ENCODE peak calls at places on chromosomes 13 and 19, in four cellular contexts. Y is SK-N-SH, T is K562, P is HepG2. S is an unnamed sample.
A peak's percentile ranks its signal among the peaks of the same experiment; 100 is the strongest.

GRCh38 chr13:95624020-95624419 is 20.5 kb downstream of the DZIP1 start:
- DNase-seq in Y (peak; percentile 52), T (peak; percentile 27), P (peak; percentile 29), S (peak; percentile 51)

GRCh38 chr13:80618777-80619176 is 277.9 kb upstream of the SPRY2 start:
- DNase-seq in Y (no peak), T (no peak), P (no peak), S (no peak)

GRCh38 chr13:105139380-105140285 is 1395.8 kb downstream of the EFNB2 start:
- DNase-seq in Y (no peak), T (no peak), P (peak; percentile 13), S (peak; percentile 66)

GRCh38 chr13:36193151-36193855 is 21.1 kb downstream of the SOHLH2 start:
- DNase-seq in Y (no peak), T (no peak), P (no peak), S (no peak)

GRCh38 chr13:76385606-76386005 is 500.6 kb downstream of the KCTD12 start:
- DNase-seq in Y (no peak), T (no peak), P (no peak), S (no peak)

GRCh38 chr13:102903659-102904407 is 58.0 kb downstream of the ERCC5 start:
- DNase-seq in Y (peak; percentile 28), T (peak; percentile 7), P (no peak), S (no peak)

GRCh38 chr13:113559061-113559460 is 25.5 kb upstream of the TFDP1 start:
- DNase-seq in Y (no peak), T (no peak), P (no peak), S (no peak)

GRCh38 chr19:15379996-15380647 is 535 bp upstream of the AKAP8 start:
- DNase-seq in Y (no peak), T (peak; percentile 68), P (peak; percentile 48), S (peak; percentile 48)

GRCh38 chr19:9060559-9061340 is 26.1 kb upstream of the OR1M1 start:
- DNase-seq in Y (no peak), T (peak; percentile 25), P (no peak), S (no peak)

GRCh38 chr19:15529774-15530372 is 21.5 kb downstream of the CYP4F22 start:
- DNase-seq in Y (no peak), T (no peak), P (no peak), S (no peak)

GRCh38 chr13:104773775-104774174 is 1707.6 kb upstream of the SLC10A2 start:
- DNase-seq in Y (peak; percentile 11), T (no peak), P (peak; percentile 8), S (peak; percentile 12)

GRCh38 chr13:76939215-76939614 is 9.1 kb upstream of the ACOD1 start:
- DNase-seq in Y (no peak), T (no peak), P (no peak), S (no peak)

GRCh38 chr19:49020342-49020741 is 3.5 kb upstream of the LHB start:
- DNase-seq in Y (no peak), T (no peak), P (no peak), S (no peak)

GRCh38 chr19:8084152-8084551 is 31.6 kb downstream of the CCL25 start:
- DNase-seq in Y (no peak), T (no peak), P (no peak), S (no peak)

GRCh38 chr13:42333613-42334328 is 61.8 kb downstream of the AKAP11 start:
- DNase-seq in Y (no peak), T (peak; percentile 11), P (peak; percentile 16), S (no peak)

DNA sequence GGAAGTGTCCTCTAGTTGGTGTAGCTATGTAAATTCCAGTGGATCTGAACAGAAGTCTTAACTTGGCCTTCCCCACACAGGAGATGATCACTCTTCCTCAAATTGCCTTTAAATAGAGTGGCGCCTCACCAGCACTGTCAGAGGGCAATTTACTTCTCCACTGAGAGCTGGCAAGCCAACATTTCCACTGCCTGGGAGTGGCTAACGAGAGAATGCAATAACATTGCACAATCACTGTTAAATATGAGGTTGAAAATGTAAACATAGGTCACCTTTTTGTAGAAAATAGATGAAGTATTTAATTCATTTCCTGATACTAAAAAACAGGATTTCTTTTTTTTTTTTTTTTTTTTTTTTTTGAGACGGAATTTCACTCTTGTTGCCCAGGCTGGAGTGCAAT is 55.4 kb upstream of the UBL3 start:
- DNase-seq in Y (no peak), T (no peak), P (peak; percentile 24), S (peak; percentile 93)
- TF ChIP-seq GABPA in Y (no peak), T (no peak), P (no peak), S (no peak)

GRCh38 chr13:110305001-110305400 is 2.0 kb downstream of the COL4A1 start:
- DNase-seq in Y (peak; percentile 55), T (no peak), P (no peak), S (no peak)
- H3K27me3 ChIP-seq in Y (no peaks in the 10 kb centered on the region), T (peaks cover 4% of the 10 kb centered on the region), P (peaks cover 57% of the 10 kb centered on the region), S (peaks cover 84% of the 10 kb centered on the region)

DNA sequence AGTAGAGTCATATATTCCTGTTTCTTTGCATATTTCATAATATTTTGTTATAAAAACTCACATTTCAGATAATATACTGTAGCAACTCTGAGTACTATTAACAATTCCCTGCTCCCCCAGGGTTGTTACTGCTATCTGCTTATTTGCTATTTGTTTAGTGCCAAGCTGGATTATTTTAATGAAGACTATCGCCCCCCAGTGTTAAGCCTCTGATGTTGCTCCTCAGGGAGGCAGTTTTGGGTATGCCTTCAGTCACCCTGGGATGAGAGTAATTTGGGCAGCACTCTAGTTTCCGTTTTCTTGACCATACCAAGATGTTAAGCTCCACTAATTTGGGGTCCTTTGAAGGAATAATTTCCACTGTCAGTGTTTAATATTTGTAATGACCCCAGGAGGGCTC is 46.0 kb downstream of the MICU2 start:
- DNase-seq in Y (peak; percentile 9), T (peak; percentile 19), P (peak; percentile 25), S (peak; percentile 24)
- TF ChIP-seq GABPA in Y (no peak), T (no peak), P (no peak), S (no peak)

GRCh38 chr19:51136333-51136732 is 5.8 kb upstream of the SIGLEC7 start:
- DNase-seq in Y (no peak), T (no peak), P (no peak), S (no peak)

GRCh38 chr19:51136891-51137551 is 5.1 kb upstream of the SIGLEC7 start:
- DNase-seq in Y (no peak), T (no peak), P (no peak), S (peak; percentile 88)

GRCh38 chr19:51138549-51138979 is 3.5 kb upstream of the SIGLEC7 start:
- DNase-seq in Y (no peak), T (no peak), P (no peak), S (peak; percentile 82)

GRCh38 chr19:51139299-51140018 is 2.6 kb upstream of the SIGLEC7 start:
- DNase-seq in Y (no peak), T (no peak), P (no peak), S (peak; percentile 84)

DNA sequence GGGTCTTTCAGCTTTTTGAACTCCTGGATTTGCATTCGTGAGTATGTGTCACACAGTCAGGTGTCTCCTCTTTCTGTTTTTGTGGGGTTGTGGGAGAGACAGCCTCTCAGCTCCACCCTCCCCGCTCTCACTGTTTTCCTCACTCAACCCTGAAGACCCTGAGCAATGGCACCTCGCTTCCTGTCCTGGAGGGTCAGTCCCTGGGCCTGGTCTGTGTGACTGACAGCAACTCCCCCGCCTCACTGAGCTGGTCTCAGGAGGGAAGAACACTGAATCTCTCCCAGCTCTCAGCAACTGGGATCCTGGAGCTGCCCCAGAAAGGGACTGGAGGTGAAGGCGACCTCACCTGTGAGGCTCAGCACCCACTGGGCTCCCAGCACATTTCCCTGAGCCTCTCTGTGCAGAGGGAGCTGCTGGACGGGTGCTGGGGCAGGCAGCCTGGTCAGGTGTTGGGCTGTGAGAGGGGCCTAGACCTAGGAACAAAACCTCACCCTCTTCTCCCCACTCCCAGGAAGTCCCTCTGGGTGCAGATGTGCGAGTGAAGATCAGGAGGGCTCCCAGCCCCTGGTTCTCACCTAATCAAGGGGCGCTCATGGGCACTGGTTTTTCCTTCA is 4.2 kb upstream of the SIGLEC7 start:
- DNase-seq in Y (no peak), T (no peak), P (no peak), S (peak; percentile 5)
- H3K27me3 ChIP-seq in Y (peaks cover 47% of the 10 kb centered on the region), T (peaks cover 11% of the 10 kb centered on the region), P (peaks cover 52% of the 10 kb centered on the region), S (no peaks in the 10 kb centered on the region)

DNA sequence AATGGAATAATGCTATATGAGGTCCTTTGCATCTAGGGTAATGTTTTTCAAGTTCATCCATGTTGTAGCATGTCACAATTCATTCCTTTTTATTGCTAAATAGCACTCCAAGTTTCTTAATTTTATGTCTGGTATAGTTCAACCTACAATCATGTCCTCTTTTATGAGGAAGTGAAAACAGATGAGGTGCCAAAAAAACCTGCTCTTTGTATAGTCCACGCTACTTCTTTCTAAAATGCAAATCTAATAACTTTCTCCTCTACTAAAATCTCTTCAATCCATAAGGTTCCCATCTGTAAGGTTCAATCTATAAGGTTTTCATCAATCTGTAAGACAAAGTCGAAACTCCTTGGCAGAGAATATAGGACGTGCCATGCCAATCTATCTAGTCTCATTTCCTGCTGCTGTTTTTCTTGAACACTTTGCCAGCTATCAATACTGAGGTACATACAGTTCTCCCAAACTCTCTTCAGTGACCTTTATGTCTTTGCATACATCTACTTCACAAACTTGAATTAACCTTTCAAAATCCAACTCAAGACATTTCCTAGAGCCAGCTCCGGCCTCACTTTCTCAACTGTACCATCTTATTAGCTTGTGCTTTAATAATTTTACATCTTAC is 33.7 kb downstream of the INTS6 start:
- DNase-seq in Y (no peak), T (no peak), P (no peak), S (no peak)
- TF ChIP-seq GABPA in Y (no peak), T (no peak), P (no peak), S (no peak)

GRCh38 chr19:39692166-39692565 is 12.1 kb upstream of the LGALS14 start:
- DNase-seq in Y (no peak), T (no peak), P (no peak), S (no peak)
- H3K27me3 ChIP-seq in Y (no peaks in the 10 kb centered on the region), T (no peaks in the 10 kb centered on the region), P (no peaks in the 10 kb centered on the region), S (no peaks in the 10 kb centered on the region)

DNA sequence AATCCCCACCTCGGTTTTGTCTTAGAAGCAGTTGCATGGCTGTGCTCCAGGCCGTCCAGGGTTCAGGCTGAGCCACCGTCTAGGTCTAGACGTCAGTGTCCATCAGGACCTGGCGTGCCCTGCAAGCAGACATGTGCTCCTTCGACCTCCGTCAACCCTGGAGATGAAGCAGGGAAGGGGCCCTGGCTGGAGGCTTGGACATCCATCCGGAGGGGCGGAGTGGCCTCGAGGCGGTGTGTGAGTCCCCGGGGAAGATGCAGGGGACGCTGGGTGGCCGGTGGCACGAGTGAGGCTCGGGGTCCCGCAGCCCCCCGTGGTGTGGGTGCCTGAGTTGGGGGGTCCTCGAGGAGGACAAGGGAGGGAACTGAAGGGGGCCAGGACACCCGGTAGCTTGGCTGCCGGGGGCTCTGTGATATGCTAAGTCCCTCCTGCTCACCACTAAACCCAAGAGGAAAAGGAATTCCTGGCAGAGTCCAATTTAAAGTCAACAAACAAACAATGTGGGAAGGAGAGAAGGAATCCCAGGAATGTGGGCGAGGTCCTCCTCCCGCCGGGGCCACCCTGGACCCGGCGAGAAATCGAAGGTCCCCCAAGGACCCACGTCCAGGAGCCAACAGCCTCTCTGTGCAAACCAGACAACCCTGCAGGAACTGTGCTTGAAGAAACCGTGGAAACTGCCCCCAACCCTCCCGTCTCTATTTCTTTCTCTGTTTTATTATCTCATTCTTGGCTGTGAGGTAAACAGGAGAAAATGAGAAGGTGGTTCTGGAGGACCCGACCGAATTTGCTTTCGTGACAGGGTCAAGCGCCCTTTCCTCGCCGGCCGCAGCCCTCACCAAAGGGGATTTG is 14.8 kb upstream of the PTBP1 start:
- DNase-seq in Y (no peak), T (no peak), P (peak; percentile 89), S (no peak)
- TF ChIP-seq GABPA in Y (no peak), T (no peak), P (no peak), S (no peak)